ENCODE peak calls at places on chromosomes 11 and 22, in five cellular contexts. One of them, this sample, is unnamed.

GRCh38 chr22:41799486-41800347 is 762 bp upstream of the CCDC134 start:
- DNase-seq in Panc1: no peak
- DNase-seq in GM23338: peak
- DNase-seq in K562: peak
- DNase-seq in HCT116: no peak
- DNase-seq in this sample: no peak

GRCh38 chr11:112962854-112963367 is 1.7 kb downstream of the NCAM1 start:
- DNase-seq in HCT116: no peak
- DNase-seq in K562: no peak
- DNase-seq in GM23338: peak
- DNase-seq in Panc1: no peak
- DNase-seq in this sample: no peak

GRCh38 chr22:38890377-38890776 is 18.4 kb upstream of the CBX6 start:
- DNase-seq in Panc1: no peak
- DNase-seq in HCT116: no peak
- DNase-seq in GM23338: no peak
- DNase-seq in K562: no peak
- DNase-seq in this sample: no peak

GRCh38 chr11:101870510-101870909 is 44.3 kb upstream of the CEP126 start:
- DNase-seq in K562: no peak
- DNase-seq in HCT116: peak
- DNase-seq in GM23338: no peak
- DNase-seq in Panc1: no peak
- DNase-seq in this sample: no peak

GRCh38 chr11:9783986-9784385 is 120.1 kb downstream of the SWAP70 start:
- DNase-seq in Panc1: no peak
- DNase-seq in HCT116: no peak
- DNase-seq in GM23338: no peak
- DNase-seq in K562: no peak
- DNase-seq in this sample: no peak

GRCh38 chr22:50537765-50538164 is 7.9 kb upstream of the KLHDC7B start:
- DNase-seq in GM23338: no peak
- DNase-seq in K562: no peak
- DNase-seq in Panc1: no peak
- DNase-seq in HCT116: no peak
- DNase-seq in this sample: no peak

GRCh38 chr11:65700377-65700776 is 11.7 kb upstream of the KAT5 start:
- DNase-seq in K562: no peak
- DNase-seq in GM23338: no peak
- DNase-seq in HCT116: no peak
- DNase-seq in Panc1: no peak
- DNase-seq in this sample: no peak

GRCh38 chr11:87405843-87406242 is 368.1 kb downstream of the TMEM135 start:
- DNase-seq in GM23338: no peak
- DNase-seq in K562: no peak
- DNase-seq in Panc1: no peak
- DNase-seq in HCT116: no peak
- DNase-seq in this sample: no peak

GRCh38 chr11:73141031-73141308 is 1.1 kb downstream of the FCHSD2 start:
- DNase-seq in HCT116: no peak
- DNase-seq in Panc1: no peak
- DNase-seq in GM23338: no peak
- DNase-seq in K562: peak
- DNase-seq in this sample: no peak

GRCh38 chr11:65663634-65664200 is 1.0 kb upstream of the RELA start:
- DNase-seq in K562: peak
- DNase-seq in HCT116: no peak
- DNase-seq in Panc1: no peak
- DNase-seq in GM23338: peak
- DNase-seq in this sample: no peak

GRCh38 chr11:17734986-17735822 is 623 bp downstream of the KCNC1 start:
- DNase-seq in K562: peak
- DNase-seq in HCT116: no peak
- DNase-seq in Panc1: no peak
- DNase-seq in GM23338: peak
- DNase-seq in this sample: no peak

GRCh38 chr11:15006139-15006759 is 34.1 kb upstream of the CALCA start:
- DNase-seq in K562: peak
- DNase-seq in HCT116: peak
- DNase-seq in GM23338: peak
- DNase-seq in Panc1: peak
- DNase-seq in this sample: peak

GRCh38 chr11:84097186-84097585 is 811.0 kb upstream of the CCDC90B start:
- DNase-seq in K562: no peak
- DNase-seq in HCT116: no peak
- DNase-seq in GM23338: no peak
- DNase-seq in Panc1: no peak
- DNase-seq in this sample: no peak

GRCh38 chr11:10906521-10906920 is 48.7 kb upstream of the ZBED5 start:
- DNase-seq in GM23338: no peak
- DNase-seq in HCT116: no peak
- DNase-seq in K562: no peak
- DNase-seq in Panc1: no peak
- DNase-seq in this sample: no peak

GRCh38 chr22:49091917-49092545 is 735.6 kb downstream of the BRD1 start:
- DNase-seq in HCT116: no peak
- DNase-seq in Panc1: no peak
- DNase-seq in K562: no peak
- DNase-seq in GM23338: no peak
- DNase-seq in this sample: no peak

GRCh38 chr22:39308614-39309363 is 10.6 kb downstream of the RPL3 start:
- DNase-seq in K562: no peak
- DNase-seq in GM23338: peak
- DNase-seq in Panc1: no peak
- DNase-seq in HCT116: peak
- DNase-seq in this sample: peak

GRCh38 chr11:79400717-79401330 is 40.0 kb downstream of the TENM4 start:
- DNase-seq in HCT116: no peak
- DNase-seq in K562: no peak
- DNase-seq in GM23338: peak
- DNase-seq in Panc1: no peak
- DNase-seq in this sample: no peak

GRCh38 chr11:8005556-8005955 is 18.4 kb downstream of the EIF3F start:
- DNase-seq in HCT116: no peak
- DNase-seq in K562: no peak
- DNase-seq in GM23338: no peak
- DNase-seq in Panc1: no peak
- DNase-seq in this sample: no peak

GRCh38 chr22:16961477-16962186 is 46.4 kb downstream of the GAB4 start:
- DNase-seq in GM23338: no peak
- DNase-seq in Panc1: no peak
- DNase-seq in HCT116: no peak
- DNase-seq in K562: peak
- DNase-seq in this sample: no peak

GRCh38 chr11:7546324-7546791 is 32.6 kb downstream of the PPFIBP2 start:
- DNase-seq in GM23338: no peak
- DNase-seq in K562: no peak
- DNase-seq in HCT116: no peak
- DNase-seq in Panc1: no peak
- DNase-seq in this sample: no peak

GRCh38 chr22:46703166-46703995 is 34.7 kb downstream of the CERK start:
- DNase-seq in HCT116: no peak
- DNase-seq in K562: no peak
- DNase-seq in Panc1: no peak
- DNase-seq in GM23338: no peak
- DNase-seq in this sample: no peak

GRCh38 chr11:33700425-33701271 is at the start of gene C11orf91:
- DNase-seq in Panc1: peak
- DNase-seq in K562: peak
- DNase-seq in GM23338: peak
- DNase-seq in HCT116: peak
- DNase-seq in this sample: peak

GRCh38 chr11:119744577-119744976 is 15.6 kb upstream of the NECTIN1 start:
- DNase-seq in Panc1: no peak
- DNase-seq in HCT116: no peak
- DNase-seq in GM23338: no peak
- DNase-seq in K562: no peak
- DNase-seq in this sample: no peak

GRCh38 chr11:119741369-119742262 is 12.6 kb upstream of the NECTIN1 start:
- DNase-seq in GM23338: peak
- DNase-seq in K562: peak
- DNase-seq in Panc1: no peak
- DNase-seq in HCT116: no peak
- DNase-seq in this sample: peak

GRCh38 chr11:119743041-119743440 is 14.0 kb upstream of the NECTIN1 start:
- DNase-seq in K562: no peak
- DNase-seq in HCT116: no peak
- DNase-seq in GM23338: no peak
- DNase-seq in Panc1: no peak
- DNase-seq in this sample: no peak

GRCh38 chr11:119739975-119740374 is 11.0 kb upstream of the NECTIN1 start:
- DNase-seq in Panc1: no peak
- DNase-seq in GM23338: no peak
- DNase-seq in K562: no peak
- DNase-seq in HCT116: no peak
- DNase-seq in this sample: no peak

GRCh38 chr11:119742263-119742861 is 13.4 kb upstream of the NECTIN1 start:
- DNase-seq in GM23338: peak
- DNase-seq in Panc1: no peak
- DNase-seq in K562: peak
- DNase-seq in HCT116: no peak
- DNase-seq in this sample: no peak
- TF ChIP-seq REST in GM23338: no peak
- TF ChIP-seq REST in Panc1: no peak
- TF ChIP-seq REST in K562: no peak
- TF ChIP-seq REST in HCT116: no peak
- TF ChIP-seq REST in this sample: no peak

GRCh38 chr22:26428515-26429457 is at the start of gene ASPHD2:
- DNase-seq in HCT116: no peak
- DNase-seq in K562: peak
- DNase-seq in GM23338: peak
- DNase-seq in Panc1: no peak
- DNase-seq in this sample: peak
- TF ChIP-seq POLR2AphosphoS5 in HCT116: peak
- TF ChIP-seq POLR2AphosphoS5 in K562: no peak
- TF ChIP-seq POLR2AphosphoS5 in GM23338: peak
- TF ChIP-seq POLR2AphosphoS5 in Panc1: no peak
- TF ChIP-seq POLR2AphosphoS5 in this sample: no peak

GRCh38 chr11:27613670-27613950 is 86.6 kb downstream of the BDNF start:
- DNase-seq in K562: no peak
- DNase-seq in GM23338: no peak
- DNase-seq in HCT116: no peak
- DNase-seq in Panc1: no peak
- DNase-seq in this sample: no peak
- H3K27ac ChIP-seq in K562: no peak
- H3K27ac ChIP-seq in GM23338: peak
- H3K27ac ChIP-seq in HCT116: no peak
- H3K27ac ChIP-seq in Panc1: no peak
- H3K27ac ChIP-seq in this sample: no peak

DNA sequence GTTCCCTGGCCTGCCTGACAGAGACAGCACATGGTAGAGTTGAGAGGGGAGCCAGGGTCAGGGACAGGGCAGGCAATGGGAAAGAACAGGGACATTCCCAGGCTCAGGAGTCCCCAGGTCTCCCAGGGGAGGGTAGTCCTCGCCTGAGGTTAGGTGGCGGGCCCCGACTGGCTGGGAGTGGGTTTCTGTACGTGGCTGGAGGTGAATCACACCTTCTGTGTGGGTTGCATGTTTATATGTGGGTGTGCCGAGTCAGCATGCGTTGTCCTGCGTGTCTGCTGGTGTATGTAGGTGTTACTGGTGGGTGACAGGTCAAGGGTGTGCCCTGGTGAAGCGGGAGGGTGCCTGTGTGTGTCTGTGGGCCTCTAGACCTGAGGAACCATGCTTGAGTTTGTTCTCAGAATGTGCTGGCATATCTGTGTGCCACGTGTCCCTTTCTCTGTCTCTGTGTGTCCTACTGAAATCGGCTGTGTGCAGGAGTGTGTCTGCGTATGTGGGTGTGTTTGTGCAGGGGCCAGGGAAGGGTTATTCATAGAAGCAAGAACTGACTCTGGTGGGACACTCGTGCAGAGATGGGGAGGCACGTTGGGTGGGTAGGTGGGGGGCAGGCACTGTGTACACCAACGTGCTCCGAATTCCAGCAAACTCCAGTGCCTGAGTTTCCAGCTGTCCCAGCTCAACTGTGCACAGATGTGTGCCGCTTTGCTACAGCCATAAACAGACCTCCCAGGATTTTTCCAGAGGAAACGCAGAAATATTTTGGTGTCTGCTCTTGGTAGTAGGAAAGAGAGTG is 23.8 kb upstream of the OAF start:
- DNase-seq in K562: no peak
- DNase-seq in Panc1: no peak
- DNase-seq in HCT116: no peak
- DNase-seq in GM23338: no peak
- DNase-seq in this sample: no peak
- TF ChIP-seq REST in K562: no peak
- TF ChIP-seq REST in Panc1: no peak
- TF ChIP-seq REST in HCT116: no peak
- TF ChIP-seq REST in GM23338: no peak
- TF ChIP-seq REST in this sample: no peak

GRCh38 chr11:109970516-109971183 is 122.5 kb upstream of the ZC3H12C start:
- DNase-seq in GM23338: no peak
- DNase-seq in HCT116: no peak
- DNase-seq in Panc1: no peak
- DNase-seq in K562: no peak
- DNase-seq in this sample: peak
- TF ChIP-seq POLR2AphosphoS5 in GM23338: no peak
- TF ChIP-seq POLR2AphosphoS5 in HCT116: no peak
- TF ChIP-seq POLR2AphosphoS5 in Panc1: no peak
- TF ChIP-seq POLR2AphosphoS5 in K562: no peak
- TF ChIP-seq POLR2AphosphoS5 in this sample: no peak

DNA sequence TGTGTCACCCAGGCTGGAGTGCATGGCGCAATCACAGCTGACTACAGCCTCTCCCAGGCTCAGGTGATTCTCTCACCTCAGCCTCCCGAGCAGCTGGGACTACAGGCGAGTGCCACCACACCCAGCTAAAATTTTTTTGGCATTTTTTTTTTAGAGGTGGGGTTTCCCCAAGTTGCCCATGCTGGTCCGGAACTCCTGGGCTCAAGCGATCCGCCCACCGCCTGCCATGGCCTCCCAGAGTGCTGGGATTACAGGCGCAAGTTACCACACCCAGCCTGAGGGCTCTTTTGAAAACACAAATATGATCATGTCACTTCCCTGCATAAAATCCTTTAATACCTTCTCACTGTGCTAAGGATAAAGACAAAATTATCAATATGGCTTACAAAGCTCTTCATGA is 88.1 kb downstream of the MAML2 start:
- DNase-seq in HCT116: no peak
- DNase-seq in Panc1: no peak
- DNase-seq in K562: no peak
- DNase-seq in GM23338: no peak
- DNase-seq in this sample: no peak
- H3K27ac ChIP-seq in HCT116: no peak
- H3K27ac ChIP-seq in Panc1: no peak
- H3K27ac ChIP-seq in K562: peak
- H3K27ac ChIP-seq in GM23338: no peak
- H3K27ac ChIP-seq in this sample: no peak

GRCh38 chr22:43404673-43405385 is 7.0 kb upstream of the MPPED1 start:
- DNase-seq in GM23338: no peak
- DNase-seq in Panc1: no peak
- DNase-seq in K562: no peak
- DNase-seq in HCT116: no peak
- DNase-seq in this sample: no peak
- TF ChIP-seq REST in GM23338: no peak
- TF ChIP-seq REST in Panc1: no peak
- TF ChIP-seq REST in K562: no peak
- TF ChIP-seq REST in HCT116: no peak
- TF ChIP-seq REST in this sample: no peak